ENCODE peak calls at places on chromosomes 13 and 19, in six cellular contexts. S is H1, L is GM12891, K is K562, U is HepG2, H is GM12878. Z is an unnamed sample.

GRCh38 chr19:4633140-4633967 is 6.0 kb upstream of the TNFAIP8L1 start:
- DNase-seq in S (no peak), L (no peak), K (peak; percentile 83), U (peak; percentile 67), H (peak; percentile 16), Z (no peak)

GRCh38 chr19:16588089-16588823 is 16.0 kb upstream of the SLC35E1 start:
- DNase-seq in S (no peak), L (peak; percentile 64), K (peak; percentile 78), U (no peak), H (peak; percentile 90), Z (peak; percentile 70)

GRCh38 chr19:4877753-4878490 is 10.5 kb upstream of the PLIN3 start:
- DNase-seq in S (no peak), L (no peak), K (no peak), U (no peak), H (no peak), Z (no peak)

GRCh38 chr19:7541481-7541824 is 5.9 kb downstream of the PNPLA6 start:
- DNase-seq in S (no peak), L (no peak), K (no peak), U (no peak), H (no peak), Z (no peak)

GRCh38 chr13:23696610-23697009 is 126.4 kb downstream of the TNFRSF19 start:
- DNase-seq in S (no peak), L (no peak), K (no peak), U (no peak), H (no peak), Z (no peak)

GRCh38 chr19:662207-662961 is 630 bp downstream of the RNF126 start:
- DNase-seq in S (no peak), L (no peak), K (peak; percentile 71), U (peak; percentile 52), H (no peak), Z (peak; percentile 70)

GRCh38 chr19:41930926-41931592 is 2.8 kb upstream of the ERFL start:
- DNase-seq in S (peak; percentile 58), L (no peak), K (no peak), U (no peak), H (no peak), Z (no peak)

GRCh38 chr13:30373727-30374126 is 48.6 kb upstream of the UBE2L5 start:
- DNase-seq in S (no peak), L (no peak), K (no peak), U (no peak), H (peak; percentile 59), Z (no peak)

GRCh38 chr19:13920940-13921744 is 15.1 kb downstream of the CC2D1A start:
- DNase-seq in S (no peak), L (no peak), K (peak; percentile 80), U (peak; percentile 57), H (peak; percentile 25), Z (no peak)

DNA sequence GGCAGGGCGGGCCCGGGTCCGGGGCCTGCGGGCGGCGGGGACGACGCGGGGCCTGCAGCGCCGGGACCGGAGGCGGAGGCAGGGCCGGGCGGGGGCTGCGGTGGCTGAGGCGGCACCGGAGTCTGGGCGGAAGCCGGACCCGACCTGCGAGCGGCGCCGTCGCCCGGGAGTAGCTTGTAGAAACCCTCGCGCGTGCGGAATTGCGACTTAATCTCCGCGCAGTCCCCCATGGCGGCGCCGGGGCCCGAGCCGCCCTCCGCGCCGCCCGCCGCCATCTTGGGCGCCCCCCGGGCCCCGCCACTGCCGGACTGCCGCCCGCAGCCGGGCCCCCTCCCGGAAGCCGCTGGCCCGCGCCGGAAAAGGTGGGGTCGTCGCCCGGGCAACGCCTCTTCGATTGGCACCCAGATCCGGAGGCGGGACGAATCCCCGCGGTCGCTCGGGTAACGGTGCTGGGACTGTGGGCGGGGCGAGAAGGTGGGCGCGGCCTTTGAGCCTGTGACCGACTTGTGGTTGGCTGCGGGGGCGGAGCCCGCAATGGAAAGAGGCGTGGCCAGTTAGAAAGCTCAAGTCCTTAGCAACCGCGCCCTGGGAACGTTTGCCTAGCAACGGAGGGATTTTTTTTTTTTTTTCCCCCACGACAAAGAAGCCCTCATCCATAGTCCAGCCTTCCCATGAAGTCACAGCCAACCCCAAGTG is at the start of gene DMWD:
- DNase-seq in S (peak; percentile 97), L (peak; percentile 97), K (peak; percentile 98), U (peak; percentile 96), H (peak; percentile 81), Z (peak; percentile 96)
- TF ChIP-seq POLR2A in S (no peak), L (peak; percentile 72), K (peak; percentile 60), U (peak; percentile 76), H (peak; percentile 80), Z (peak; percentile 83)

GRCh38 chr13:41059466-41059865 is 1.8 kb upstream of the WBP4 start:
- DNase-seq in S (no peak), L (no peak), K (no peak), U (no peak), H (no peak), Z (no peak)

GRCh38 chr13:41060723-41061074 is 610 bp upstream of the WBP4 start:
- DNase-seq in S (peak; percentile 27), L (peak; percentile 37), K (peak; percentile 64), U (peak; percentile 56), H (peak; percentile 73), Z (peak; percentile 46)

GRCh38 chr13:41061914-41062837 is 867 bp downstream of the WBP4 start:
- DNase-seq in S (no peak), L (no peak), K (peak; percentile 63), U (no peak), H (no peak), Z (peak; percentile 32)

GRCh38 chr13:41059896-41060722 is 1.2 kb upstream of the WBP4 start:
- DNase-seq in S (peak; percentile 70), L (peak; percentile 30), K (peak; percentile 82), U (peak; percentile 92), H (peak; percentile 51), Z (peak; percentile 47)

DNA sequence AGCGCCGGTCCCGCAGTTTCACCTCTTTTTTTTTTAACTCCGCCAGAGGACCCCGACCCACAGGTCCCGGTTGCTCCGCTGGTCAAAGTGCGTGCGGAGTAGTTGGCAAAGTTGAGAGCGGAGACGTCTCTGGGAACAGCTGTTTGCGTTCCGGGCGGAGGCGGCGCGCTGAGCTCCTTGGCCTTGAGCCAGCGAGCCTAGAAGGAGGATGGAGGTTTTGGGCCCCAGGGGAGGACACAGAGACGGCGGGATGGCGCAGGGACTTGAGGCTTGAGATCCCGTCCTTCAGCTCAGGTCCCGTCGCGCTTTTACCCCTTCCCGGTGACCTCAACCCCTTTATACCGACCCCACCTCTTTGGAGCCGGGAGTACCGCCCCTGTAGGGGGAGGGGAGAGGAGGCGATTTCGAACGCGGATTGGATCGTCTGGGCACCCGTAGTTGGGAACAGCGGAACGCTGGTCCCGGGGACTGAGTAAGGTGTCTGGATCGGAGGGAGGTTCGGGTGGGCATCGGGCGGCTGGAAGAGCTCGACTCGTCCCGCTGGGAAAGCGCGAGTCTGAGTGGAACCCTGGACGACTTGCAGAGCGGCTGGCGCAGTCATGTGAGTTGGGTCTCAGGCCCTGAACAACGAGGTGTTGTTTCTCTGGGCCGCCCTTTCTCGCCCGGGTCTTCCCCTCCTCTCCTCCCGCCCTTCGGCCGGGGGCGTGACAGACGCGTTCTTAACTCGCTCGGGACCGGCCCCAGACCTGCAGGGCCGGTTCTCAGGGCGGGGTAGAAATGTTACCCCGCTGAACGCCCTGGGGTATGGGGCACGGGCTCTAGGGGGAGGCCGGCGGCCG is at the start of gene WBP4:
- DNase-seq in S (peak; percentile 90), L (peak; percentile 75), K (peak; percentile 84), U (peak; percentile 89), H (peak; percentile 82), Z (peak; percentile 86)
- TF ChIP-seq TAF1 in S (peak; percentile 85), L (no peak), K (no peak), U (peak; percentile 88), H (no peak), Z (peak; percentile 6)

DNA sequence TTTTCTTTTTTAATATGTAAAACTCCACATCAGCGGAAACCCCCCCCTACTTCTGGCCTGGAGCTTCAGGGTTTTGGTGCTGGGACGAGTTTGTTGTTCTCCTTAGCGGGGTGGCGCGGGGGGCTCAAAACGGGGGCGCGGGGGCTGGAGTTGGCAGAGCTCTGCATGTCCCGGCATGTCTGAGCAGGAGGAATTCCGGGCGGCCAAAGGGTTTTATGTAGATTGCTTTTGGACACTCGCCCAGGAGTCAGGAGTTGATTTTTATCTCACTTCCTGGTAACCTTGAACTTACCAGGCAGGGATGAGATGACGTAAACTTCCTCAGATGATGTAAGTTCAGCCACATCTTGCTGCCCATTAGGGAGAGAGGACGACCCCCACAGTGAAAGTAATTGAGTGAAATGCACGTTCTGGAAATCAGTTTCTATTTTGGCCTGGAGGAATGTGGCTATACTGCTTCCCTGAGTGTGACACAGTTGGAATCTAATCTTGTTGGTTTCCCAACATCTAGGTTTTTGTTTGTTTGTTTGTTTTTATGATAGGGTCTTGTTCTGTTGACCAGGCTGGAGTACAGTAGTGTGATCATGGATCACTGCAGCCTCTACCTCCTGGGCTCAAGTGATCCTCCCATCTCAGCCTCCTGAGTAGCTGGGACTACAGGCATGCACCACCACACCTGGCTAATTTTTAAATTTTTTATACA is 21.0 kb upstream of the GDF15 start:
- DNase-seq in S (no peak), L (no peak), K (peak; percentile 86), U (peak; percentile 97), H (no peak), Z (no peak)
- TF ChIP-seq POLR2AphosphoS5 in S (no peak), L (no peak), K (peak; percentile 53), U (peak; percentile 46), H (no peak), Z (no peak)

DNA sequence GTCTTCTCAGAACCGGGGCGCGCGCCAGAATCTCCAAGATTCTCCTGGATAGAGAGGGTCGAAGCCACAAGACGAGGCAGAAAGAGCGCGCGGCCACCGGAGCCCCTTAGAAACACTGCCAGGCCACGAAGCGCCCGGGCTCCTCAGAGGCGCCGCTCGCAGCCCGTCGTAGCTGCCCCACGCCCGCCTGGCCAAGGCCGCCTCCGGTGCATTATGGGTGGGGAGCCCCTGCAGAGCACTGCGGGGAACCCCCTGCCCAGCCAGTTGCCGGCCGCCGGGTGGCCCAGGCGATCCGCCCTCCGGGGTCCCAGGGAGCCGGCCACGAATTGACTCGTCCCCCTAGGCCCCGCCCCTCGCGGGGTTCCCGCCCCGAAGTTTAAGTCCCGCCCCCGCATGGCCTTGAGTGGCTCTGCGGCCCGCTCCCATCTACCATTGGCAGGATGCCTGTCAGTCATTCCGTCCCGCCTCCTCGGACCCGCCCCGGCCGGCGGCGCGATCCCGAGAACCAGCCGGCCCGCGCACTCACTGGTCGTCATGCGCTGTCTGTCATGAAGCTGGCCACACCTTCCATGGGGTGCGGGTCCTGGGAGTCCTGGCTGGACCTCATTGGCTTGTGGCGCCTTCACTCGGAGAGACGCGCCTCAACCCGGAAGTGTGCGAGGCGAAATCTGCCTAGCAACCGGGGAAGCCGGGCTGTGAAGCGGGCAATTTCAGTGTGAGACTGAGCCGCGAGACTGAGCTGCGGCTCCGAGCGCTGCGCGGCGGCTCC is 20.2 kb upstream of the GATAD2A start:
- DNase-seq in S (peak; percentile 100), L (peak; percentile 89), K (peak; percentile 96), U (peak; percentile 99), H (peak; percentile 99), Z (peak; percentile 86)
- TF ChIP-seq POLR2A in S (peak; percentile 80), L (peak; percentile 35), K (peak; percentile 89), U (no peak), H (peak; percentile 80), Z (peak; percentile 66)

DNA sequence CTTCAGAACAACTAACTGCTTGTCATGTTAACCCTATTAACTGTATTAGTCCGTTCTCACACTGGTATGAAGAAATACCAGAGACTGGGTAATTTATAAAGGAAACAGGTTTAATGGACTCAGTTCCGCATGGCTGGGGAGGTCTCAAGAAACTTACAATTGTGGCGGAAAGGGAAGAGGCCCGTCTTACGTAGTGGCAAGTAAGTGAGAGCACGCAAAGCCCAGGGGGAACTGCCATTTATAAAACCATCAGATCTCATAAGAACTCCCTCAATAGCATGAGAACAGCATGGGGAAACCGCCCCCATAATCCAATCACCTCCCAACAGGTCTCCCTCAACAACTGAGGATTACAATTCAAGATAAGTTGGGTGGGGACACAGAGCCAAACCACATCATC is 34.7 kb downstream of the PHF11 start:
- DNase-seq in S (no peak), L (no peak), K (no peak), U (no peak), H (no peak), Z (no peak)
- TF ChIP-seq TAF1 in S (no peak), L (peak; percentile 8), K (no peak), U (no peak), H (no peak), Z (no peak)

Z was measured in GM12892.